ENCODE peak calls at places on chromosomes 12 and 14, in four cellular contexts. One of them, this sample, is unnamed.

GRCh38 chr14:54776361-54777001 is 126.1 kb downstream of the GCH1 start:
- DNase-seq in lower lobe of right lung: peak; percentile 76
- DNase-seq in adrenal gland: peak; percentile 37
- DNase-seq in caudate nucleus: no peak
- DNase-seq in this sample: no peak

GRCh38 chr14:94473666-94474410 is 2.2 kb downstream of the SERPINA9 start:
- DNase-seq in adrenal gland: no peak
- DNase-seq in caudate nucleus: no peak
- DNase-seq in lower lobe of right lung: no peak
- DNase-seq in this sample: no peak

GRCh38 chr12:110304061-110304551 is 23.1 kb downstream of the ATP2A2 start:
- DNase-seq in adrenal gland: no peak
- DNase-seq in lower lobe of right lung: no peak
- DNase-seq in caudate nucleus: no peak
- DNase-seq in this sample: peak; percentile 72

GRCh38 chr12:96034631-96035282 is 630 bp downstream of the LTA4H start:
- DNase-seq in caudate nucleus: no peak
- DNase-seq in adrenal gland: peak; percentile 35
- DNase-seq in lower lobe of right lung: peak; percentile 52
- DNase-seq in this sample: no peak

GRCh38 chr14:52266179-52266578 is 1.3 kb upstream of the PTGDR start:
- DNase-seq in lower lobe of right lung: no peak
- DNase-seq in adrenal gland: peak; percentile 30
- DNase-seq in caudate nucleus: no peak
- DNase-seq in this sample: no peak

GRCh38 chr14:54691525-54692260 is 124.8 kb downstream of the SAMD4A start:
- DNase-seq in lower lobe of right lung: peak; percentile 79
- DNase-seq in caudate nucleus: peak; percentile 9
- DNase-seq in adrenal gland: peak; percentile 89
- DNase-seq in this sample: no peak

GRCh38 chr14:104690861-104691455 is 1.5 kb downstream of the INF2 start:
- DNase-seq in lower lobe of right lung: no peak
- DNase-seq in caudate nucleus: no peak
- DNase-seq in adrenal gland: no peak
- DNase-seq in this sample: no peak

GRCh38 chr14:75279739-75280447 is 1.3 kb downstream of the FOS start:
- DNase-seq in adrenal gland: peak; percentile 47
- DNase-seq in lower lobe of right lung: peak; percentile 67
- DNase-seq in caudate nucleus: no peak
- DNase-seq in this sample: no peak

GRCh38 chr14:75494898-75495297 is 27.4 kb upstream of the BATF start:
- DNase-seq in caudate nucleus: no peak
- DNase-seq in lower lobe of right lung: no peak
- DNase-seq in adrenal gland: no peak
- DNase-seq in this sample: no peak

GRCh38 chr12:124254126-124254525 is 40.8 kb upstream of the RFLNA start:
- DNase-seq in adrenal gland: no peak
- DNase-seq in lower lobe of right lung: no peak
- DNase-seq in caudate nucleus: no peak
- DNase-seq in this sample: no peak

GRCh38 chr12:92002195-92002649 is 143.4 kb downstream of the BTG1 start:
- DNase-seq in caudate nucleus: no peak
- DNase-seq in lower lobe of right lung: no peak
- DNase-seq in adrenal gland: no peak
- DNase-seq in this sample: no peak

GRCh38 chr14:89841855-89842254 is 112.7 kb downstream of the EFCAB11 start:
- DNase-seq in caudate nucleus: no peak
- DNase-seq in lower lobe of right lung: no peak
- DNase-seq in adrenal gland: no peak
- DNase-seq in this sample: no peak

GRCh38 chr14:99899578-99900178 is 106.5 kb downstream of the EML1 start:
- DNase-seq in lower lobe of right lung: no peak
- DNase-seq in adrenal gland: no peak
- DNase-seq in caudate nucleus: no peak
- DNase-seq in this sample: no peak

GRCh38 chr14:67265131-67265530 is 23.9 kb downstream of the PALS1 start:
- DNase-seq in lower lobe of right lung: no peak
- DNase-seq in caudate nucleus: no peak
- DNase-seq in adrenal gland: no peak
- DNase-seq in this sample: no peak

GRCh38 chr14:95466506-95466905 is 49.9 kb downstream of the SYNE3 start:
- DNase-seq in lower lobe of right lung: no peak
- DNase-seq in adrenal gland: no peak
- DNase-seq in caudate nucleus: no peak
- DNase-seq in this sample: no peak

GRCh38 chr14:68140111-68140741 is 320.6 kb downstream of the RAD51B start:
- DNase-seq in lower lobe of right lung: no peak
- DNase-seq in adrenal gland: peak; percentile 75
- DNase-seq in caudate nucleus: no peak
- DNase-seq in this sample: peak; percentile 97

GRCh38 chr12:130936566-130936965 is 17.1 kb upstream of the ADGRD1 start:
- DNase-seq in lower lobe of right lung: no peak
- DNase-seq in caudate nucleus: no peak
- DNase-seq in adrenal gland: no peak
- DNase-seq in this sample: no peak

GRCh38 chr12:7146906-7147305 is 16.7 kb downstream of the CLSTN3 start:
- DNase-seq in caudate nucleus: no peak
- DNase-seq in lower lobe of right lung: no peak
- DNase-seq in adrenal gland: no peak
- DNase-seq in this sample: no peak

GRCh38 chr12:32134144-32134888 is 27.7 kb downstream of the BICD1 start:
- DNase-seq in lower lobe of right lung: no peak
- DNase-seq in adrenal gland: no peak
- DNase-seq in caudate nucleus: no peak
- DNase-seq in this sample: no peak

GRCh38 chr12:90908465-90908864 is 46.5 kb downstream of the CCER1 start:
- DNase-seq in lower lobe of right lung: no peak
- DNase-seq in caudate nucleus: no peak
- DNase-seq in adrenal gland: peak; percentile 72
- DNase-seq in this sample: no peak

GRCh38 chr14:94886931-94887330 is 117.0 kb upstream of the GSC start:
- DNase-seq in caudate nucleus: no peak
- DNase-seq in lower lobe of right lung: no peak
- DNase-seq in adrenal gland: no peak
- DNase-seq in this sample: no peak

GRCh38 chr12:116053479-116054195 is 223.9 kb downstream of the MED13L start:
- DNase-seq in lower lobe of right lung: no peak
- DNase-seq in adrenal gland: peak; percentile 83
- DNase-seq in caudate nucleus: no peak
- DNase-seq in this sample: no peak

GRCh38 chr14:59657769-59658168 is 81.2 kb upstream of the CCDC175 start:
- DNase-seq in adrenal gland: no peak
- DNase-seq in caudate nucleus: no peak
- DNase-seq in lower lobe of right lung: no peak
- DNase-seq in this sample: no peak

GRCh38 chr14:21191261-21191808 is 35.5 kb upstream of the OR5AU1 start:
- DNase-seq in lower lobe of right lung: no peak
- DNase-seq in caudate nucleus: no peak
- DNase-seq in adrenal gland: no peak
- DNase-seq in this sample: no peak

GRCh38 chr14:67435603-67436002 is 23.6 kb upstream of the PLEK2 start:
- DNase-seq in lower lobe of right lung: no peak
- DNase-seq in adrenal gland: peak; percentile 41
- DNase-seq in caudate nucleus: no peak
- DNase-seq in this sample: no peak

GRCh38 chr14:92867246-92867925 is 55.6 kb upstream of the CHGA start:
- DNase-seq in caudate nucleus: no peak
- DNase-seq in lower lobe of right lung: no peak
- DNase-seq in adrenal gland: no peak
- DNase-seq in this sample: no peak

GRCh38 chr14:103518416-103519042 is 4.1 kb downstream of the CKB start:
- DNase-seq in lower lobe of right lung: peak; percentile 79
- DNase-seq in caudate nucleus: no peak
- DNase-seq in adrenal gland: peak; percentile 73
- DNase-seq in this sample: no peak

GRCh38 chr12:45191239-45191638 is 24.7 kb upstream of the ANO6 start:
- DNase-seq in lower lobe of right lung: no peak
- DNase-seq in caudate nucleus: no peak
- DNase-seq in adrenal gland: no peak
- DNase-seq in this sample: no peak

GRCh38 chr14:51246032-51246431 is 6.0 kb downstream of the TMX1 start:
- DNase-seq in adrenal gland: no peak
- DNase-seq in lower lobe of right lung: no peak
- DNase-seq in caudate nucleus: no peak
- DNase-seq in this sample: no peak

DNA sequence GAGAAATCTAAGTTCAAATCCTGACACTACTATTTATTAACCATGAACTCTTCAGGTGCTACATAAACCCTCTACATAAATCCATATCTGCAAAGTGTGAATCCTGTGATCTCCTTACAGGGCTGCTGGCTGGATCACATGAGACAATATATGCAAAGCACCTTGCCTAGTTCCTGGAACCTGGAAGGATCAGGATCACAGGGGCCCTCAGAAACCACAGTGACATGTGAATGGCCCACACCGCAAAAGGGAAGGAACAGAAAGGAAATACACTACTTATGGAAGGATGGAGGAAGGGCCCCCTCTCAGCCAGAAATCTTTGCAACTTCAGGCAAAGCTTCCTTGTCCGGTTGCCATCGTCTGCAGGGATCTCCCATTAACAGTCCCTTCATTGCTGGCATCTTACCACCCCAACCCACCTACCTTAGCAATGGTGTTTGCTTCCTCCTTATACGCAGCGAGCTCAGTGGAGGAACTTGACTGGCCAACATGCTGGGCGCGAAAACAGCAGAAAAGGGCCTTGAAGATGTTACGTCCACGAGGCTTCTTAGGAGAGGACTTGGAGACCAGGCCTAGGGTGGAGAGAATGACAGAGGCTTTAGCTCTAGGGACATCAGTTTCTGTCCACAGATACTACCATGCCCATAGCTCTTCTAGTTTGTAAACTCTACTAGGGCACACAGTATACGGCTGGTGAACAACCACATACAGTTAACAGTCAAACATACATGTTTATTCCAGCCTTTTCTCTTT is 10.7 kb upstream of the AVIL start:
- DNase-seq in caudate nucleus: no peak
- DNase-seq in adrenal gland: no peak
- DNase-seq in lower lobe of right lung: peak; percentile 36
- DNase-seq in this sample: no peak
- H3K27ac ChIP-seq in caudate nucleus: no peak overlapping the region
- H3K27ac ChIP-seq in adrenal gland: no peak overlapping the region
- H3K27ac ChIP-seq in lower lobe of right lung: peak overlapping the region; percentile 13
- H3K27ac ChIP-seq in this sample: no peak overlapping the region

DNA sequence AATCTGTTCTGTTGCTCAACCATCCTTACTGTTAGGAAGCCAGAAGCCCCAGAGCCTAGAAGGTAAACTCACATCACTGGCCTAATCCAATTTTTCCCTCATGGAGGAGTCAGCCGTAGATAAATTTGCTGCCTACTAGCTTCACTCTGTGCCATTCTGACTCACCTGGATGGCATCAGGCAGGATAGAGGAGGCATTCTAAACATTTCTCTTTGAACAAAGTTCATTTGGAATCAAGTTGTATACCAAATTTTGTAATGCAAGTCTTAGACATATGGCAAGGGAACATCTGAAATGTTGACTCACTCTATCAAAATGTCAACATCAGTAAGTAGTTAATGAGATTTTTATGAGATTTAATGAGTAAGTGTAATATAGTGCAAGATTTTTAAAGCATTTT is 13.6 kb upstream of the TBC1D30 start:
- DNase-seq in adrenal gland: no peak
- DNase-seq in caudate nucleus: no peak
- DNase-seq in lower lobe of right lung: no peak
- DNase-seq in this sample: no peak
- H3K27ac ChIP-seq in adrenal gland: no peak overlapping the region
- H3K27ac ChIP-seq in caudate nucleus: no peak overlapping the region
- H3K27ac ChIP-seq in lower lobe of right lung: no peak overlapping the region
- H3K27ac ChIP-seq in this sample: no peak overlapping the region

DNA sequence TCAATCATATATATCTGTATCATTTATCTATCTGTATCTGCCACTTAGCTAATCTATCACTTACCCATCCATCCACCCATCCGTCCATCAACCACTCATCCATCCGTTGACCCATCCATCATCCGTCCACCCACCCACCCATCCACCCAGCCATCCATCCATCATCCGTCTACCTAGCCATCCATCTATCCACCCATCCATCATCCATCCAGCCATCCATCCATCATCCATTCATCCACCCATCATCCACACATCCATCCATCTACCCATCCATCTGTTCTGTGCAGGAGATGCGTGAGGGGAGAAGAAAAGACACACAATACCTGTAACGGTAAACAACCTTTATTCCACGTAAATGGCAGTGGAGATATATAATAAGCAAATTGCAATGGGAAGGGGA is 20.2 kb downstream of the NOC4L start:
- DNase-seq in lower lobe of right lung: no peak
- DNase-seq in caudate nucleus: no peak
- DNase-seq in adrenal gland: no peak
- DNase-seq in this sample: no peak
- H3K27ac ChIP-seq in lower lobe of right lung: no peak overlapping the region
- H3K27ac ChIP-seq in caudate nucleus: no peak overlapping the region
- H3K27ac ChIP-seq in adrenal gland: no peak overlapping the region
- H3K27ac ChIP-seq in this sample: no peak overlapping the region

GRCh38 chr12:121026274-121027045 is 10.2 kb upstream of the C12orf43 start:
- DNase-seq in caudate nucleus: no peak
- DNase-seq in adrenal gland: no peak
- DNase-seq in lower lobe of right lung: peak; percentile 39
- DNase-seq in this sample: no peak

GRCh38 chr12:121025442-121026226 is 9.3 kb upstream of the C12orf43 start:
- DNase-seq in adrenal gland: no peak
- DNase-seq in lower lobe of right lung: peak; percentile 14
- DNase-seq in caudate nucleus: no peak
- DNase-seq in this sample: no peak

GRCh38 chr12:121022713-121023112 is 6.4 kb upstream of the C12orf43 start:
- DNase-seq in adrenal gland: no peak
- DNase-seq in lower lobe of right lung: no peak
- DNase-seq in caudate nucleus: no peak
- DNase-seq in this sample: no peak

GRCh38 chr12:121021754-121022153 is 5.5 kb upstream of the C12orf43 start:
- DNase-seq in caudate nucleus: no peak
- DNase-seq in adrenal gland: no peak
- DNase-seq in lower lobe of right lung: peak; percentile 11
- DNase-seq in this sample: no peak

GRCh38 chr12:121023799-121024198 is 7.5 kb upstream of the C12orf43 start:
- DNase-seq in lower lobe of right lung: peak; percentile 14
- DNase-seq in adrenal gland: no peak
- DNase-seq in caudate nucleus: no peak
- DNase-seq in this sample: no peak
- H3K27ac ChIP-seq in lower lobe of right lung: no peak overlapping the region
- H3K27ac ChIP-seq in adrenal gland: no peak overlapping the region
- H3K27ac ChIP-seq in caudate nucleus: no peak overlapping the region
- H3K27ac ChIP-seq in this sample: no peak overlapping the region

GRCh38 chr12:25824729-25825128 is 133.8 kb upstream of the RASSF8 start:
- DNase-seq in lower lobe of right lung: no peak
- DNase-seq in caudate nucleus: no peak
- DNase-seq in adrenal gland: no peak
- DNase-seq in this sample: no peak
- H3K27ac ChIP-seq in lower lobe of right lung: no peak overlapping the region
- H3K27ac ChIP-seq in caudate nucleus: no peak overlapping the region
- H3K27ac ChIP-seq in adrenal gland: no peak overlapping the region
- H3K27ac ChIP-seq in this sample: no peak overlapping the region